ENCODE peak calls at places on chromosomes 6 and 20, in nine cellular contexts. A, R, C, F, W, Z, J, H and E are unnamed samples.

GRCh38 chr6:109893606-109894005 is 84.5 kb upstream of the GPR6 start:
- DNase-seq in J (no peak), C (no peak), F (no peak), Z (no peak), R (no peak), W (no peak), A (no peak), H (no peak), E (no peak)

GRCh38 chr20:21436186-21436585 is 38.9 kb upstream of the NKX2-4 start:
- DNase-seq in F (peak; percentile 91), R (peak; percentile 18), J (no peak), H (no peak), W (no peak), C (no peak), Z (no peak), A (peak; percentile 91), E (no peak)

GRCh38 chr6:166236586-166236985 is 68.9 kb upstream of the TBXT start:
- DNase-seq in R (no peak), W (no peak), Z (no peak), F (no peak), C (no peak), H (no peak), J (no peak), A (no peak), E (no peak)

GRCh38 chr6:139124887-139125672 is 9.8 kb upstream of the HECA start:
- DNase-seq in W (peak; percentile 65), J (peak; percentile 86), F (peak; percentile 66), H (peak; percentile 39), C (peak; percentile 74), A (peak; percentile 73), Z (peak; percentile 92), R (peak; percentile 70), E (peak; percentile 79)

GRCh38 chr6:148855744-148856143 is 108.9 kb downstream of the UST start:
- DNase-seq in W (no peak), H (no peak), R (no peak), J (no peak), Z (no peak), A (no peak), C (no peak), F (no peak), E (no peak)

GRCh38 chr6:147559016-147559415 is 50.5 kb downstream of the SAMD5 start:
- DNase-seq in F (no peak), Z (no peak), R (no peak), W (no peak), J (no peak), C (no peak), A (no peak), H (no peak), E (peak; percentile 5)

GRCh38 chr6:139977887-139978332 is 603.5 kb upstream of the CITED2 start:
- DNase-seq in C (peak; percentile 61), F (peak; percentile 80), W (no peak), H (no peak), A (peak; percentile 61), J (no peak), Z (no peak), R (no peak), E (no peak)

GRCh38 chr20:63735859-63736718 is at the start of gene LIME1:
- DNase-seq in W (no peak), H (peak; percentile 28), F (no peak), Z (peak; percentile 83), J (peak; percentile 92), C (peak; percentile 14), R (no peak), A (no peak), E (no peak)

GRCh38 chr6:44824567-44824966 is 437.1 kb downstream of the CDC5L start:
- DNase-seq in F (no peak), W (no peak), A (no peak), Z (no peak), R (no peak), H (no peak), C (no peak), J (no peak), E (peak; percentile 21)

GRCh38 chr6:6878921-6879585 is 228.7 kb upstream of the RREB1 start:
- DNase-seq in Z (no peak), A (no peak), J (no peak), W (no peak), H (no peak), F (no peak), R (no peak), C (peak; percentile 31), E (no peak)

GRCh38 chr6:56693246-56693607 is 50.5 kb upstream of the DST start:
- DNase-seq in Z (no peak), C (peak; percentile 82), H (no peak), J (no peak), F (peak; percentile 96), A (peak; percentile 89), W (no peak), R (no peak), E (no peak)

GRCh38 chr20:57671662-57672061 is 38.2 kb downstream of the PMEPA1 start:
- DNase-seq in Z (no peak), F (peak; percentile 36), R (no peak), C (no peak), W (no peak), J (no peak), H (peak; percentile 57), A (peak; percentile 22), E (no peak)

GRCh38 chr6:107757910-107758309 is 66.2 kb downstream of the SCML4 start:
- DNase-seq in H (no peak), R (no peak), Z (no peak), C (no peak), A (no peak), J (no peak), F (no peak), W (no peak), E (no peak)
- TF ChIP-seq EZH2phosphoT487 in H (no peak), R (no peak), Z (no peak), C (no peak), A (no peak), J (no peak), F (no peak), W (no peak), E (no peak)

DNA sequence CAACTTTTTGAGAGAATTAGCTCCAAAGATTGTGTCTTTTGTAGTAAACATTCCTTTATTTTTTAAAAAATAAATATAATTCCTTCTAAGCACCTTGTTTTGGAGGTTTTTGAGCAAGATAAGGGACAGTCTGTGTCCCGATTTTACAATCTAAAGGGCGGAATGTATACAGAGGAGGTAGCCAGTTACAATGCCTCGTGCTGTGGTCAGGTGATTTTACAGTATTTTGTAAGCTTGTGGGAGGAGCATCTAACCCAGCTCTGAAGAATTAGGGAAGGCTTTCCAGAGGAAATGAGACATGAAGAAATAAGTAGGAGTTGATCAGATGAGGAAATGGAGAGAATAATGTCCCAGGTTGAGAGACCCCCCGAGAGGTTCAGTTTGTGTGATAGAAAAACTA is 1.3 kb downstream of the HINT3 start:
- DNase-seq in F (peak; percentile 69), R (no peak), H (no peak), Z (no peak), J (no peak), C (peak; percentile 62), W (no peak), A (peak; percentile 58), E (peak; percentile 35)
- H2AFZ ChIP-seq in F (peak overlapping the region; percentile 96), R (no peak overlapping the region), H (peak overlapping the region; percentile 90), Z (no peak overlapping the region), J (no peak overlapping the region), C (peak overlapping the region; percentile 86), W (no peak overlapping the region), A (peak overlapping the region; percentile 99), E (no peak overlapping the region)

GRCh38 chr20:18694071-18694470 is 106.2 kb downstream of the DTD1 start:
- DNase-seq in C (no peak), W (no peak), H (no peak), F (no peak), Z (no peak), J (no peak), A (no peak), R (no peak), E (no peak)

GRCh38 chr20:18686696-18687095 is 98.8 kb downstream of the DTD1 start:
- DNase-seq in C (no peak), W (no peak), Z (no peak), F (no peak), J (no peak), H (no peak), R (no peak), A (peak; percentile 39), E (no peak)

GRCh38 chr20:18688676-18689075 is 100.8 kb downstream of the DTD1 start:
- DNase-seq in Z (no peak), H (no peak), R (no peak), F (no peak), C (no peak), A (no peak), W (no peak), J (no peak), E (peak; percentile 42)

GRCh38 chr20:18692453-18692852 is 104.6 kb downstream of the DTD1 start:
- DNase-seq in C (no peak), W (no peak), A (peak; percentile 86), R (no peak), H (no peak), J (no peak), F (no peak), Z (no peak), E (no peak)

GRCh38 chr20:18689557-18689956 is 101.7 kb downstream of the DTD1 start:
- DNase-seq in H (no peak), F (peak; percentile 23), W (no peak), A (no peak), C (no peak), R (no peak), Z (no peak), J (no peak), E (no peak)
- TF ChIP-seq EZH2phosphoT487 in H (no peak), F (no peak), W (no peak), A (no peak), C (no peak), R (no peak), Z (no peak), J (no peak), E (no peak)

DNA sequence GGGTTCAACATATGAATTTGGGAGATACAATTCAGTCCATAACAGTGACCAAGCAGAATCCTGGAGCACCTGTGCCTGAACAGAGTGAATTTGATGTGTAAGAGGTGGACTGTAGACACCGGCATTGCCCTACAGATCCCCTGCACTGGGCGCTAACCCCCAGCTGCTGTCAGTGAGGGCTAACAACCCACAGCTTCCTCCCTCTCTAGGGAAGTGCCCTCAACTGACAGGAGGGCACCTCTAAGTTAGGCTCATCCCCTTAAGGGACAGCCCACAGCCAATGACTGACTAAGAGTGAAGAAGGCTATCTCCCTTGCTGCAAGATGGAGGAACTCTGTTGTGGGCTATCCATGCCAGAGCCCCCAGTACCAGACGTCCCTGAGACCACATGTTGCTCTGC is 15.3 kb upstream of the BPIFB1 start:
- DNase-seq in Z (no peak), J (no peak), C (no peak), W (no peak), F (no peak), H (no peak), R (no peak), A (no peak), E (no peak)
- H2AFZ ChIP-seq in Z (no peak overlapping the region), J (no peak overlapping the region), C (no peak overlapping the region), W (no peak overlapping the region), F (no peak overlapping the region), H (no peak overlapping the region), R (no peak overlapping the region), A (no peak overlapping the region), E (no peak overlapping the region)

GRCh38 chr6:72975346-72975745 is 249.9 kb downstream of the KHDC1L start:
- DNase-seq in R (no peak), W (no peak), H (no peak), C (peak; percentile 29), Z (no peak), J (peak; percentile 34), F (no peak), A (peak; percentile 25), E (no peak)
- TF ChIP-seq EZH2phosphoT487 in R (no peak), W (no peak), H (no peak), C (peak; percentile 66), Z (no peak), J (no peak), F (no peak), A (no peak), E (no peak)